ENCODE peak calls at places on chromosomes 13 and 19, in eight cellular contexts. X, W, I, S, Q, D, O and V are unnamed samples.

GRCh38 chr13:60363288-60363687 is 33.7 kb upstream of the TDRD3 start:
- DNase-seq in S (no peak), O (no peak), I (no peak), X (no peak), Q (peak; percentile 44), D (no peak), W (no peak), V (no peak)

GRCh38 chr19:48373567-48373966 is 9.4 kb downstream of the SYNGR4 start:
- DNase-seq in X (no peak), S (no peak), D (no peak), W (no peak), O (no peak), Q (no peak), I (no peak), V (no peak)

GRCh38 chr19:5316138-5316537 is 24.5 kb downstream of the PTPRS start:
- DNase-seq in X (no peak), W (no peak), Q (no peak), I (no peak), O (no peak), D (no peak), S (no peak), V (no peak)

GRCh38 chr13:27975579-27976361 is 6.7 kb upstream of the CDX2 start:
- DNase-seq in O (peak; percentile 56), W (no peak), D (no peak), I (no peak), S (no peak), X (no peak), Q (no peak), V (no peak)

GRCh38 chr19:46861691-46862503 is 1.1 kb downstream of the ARHGAP35 start:
- DNase-seq in Q (peak; percentile 51), X (no peak), S (no peak), I (no peak), D (peak; percentile 63), W (no peak), O (peak; percentile 88), V (no peak)

GRCh38 chr19:55387736-55388497 is 2.2 kb downstream of the RPL28 start:
- DNase-seq in W (no peak), O (no peak), X (no peak), Q (no peak), S (no peak), D (no peak), I (no peak), V (no peak)

GRCh38 chr13:110807546-110807945 is 94.0 kb downstream of the ING1 start:
- DNase-seq in I (no peak), X (no peak), S (no peak), W (no peak), D (no peak), Q (no peak), O (no peak), V (no peak)

GRCh38 chr19:38538793-38539528 is 78.8 kb downstream of the MAP4K1 start:
- DNase-seq in O (no peak), W (no peak), D (no peak), Q (no peak), S (no peak), I (no peak), X (no peak), V (no peak)

GRCh38 chr19:39540333-39540673 is 342 bp upstream of the EID2 start:
- DNase-seq in D (no peak), X (no peak), O (no peak), S (no peak), Q (no peak), I (no peak), W (no peak), V (no peak)

GRCh38 chr19:46404039-46404883 is 9.1 kb downstream of the CCDC8 start:
- DNase-seq in Q (peak; percentile 82), X (no peak), S (peak; percentile 80), I (peak; percentile 61), D (peak; percentile 76), W (no peak), O (no peak), V (no peak)

GRCh38 chr19:49361438-49362047 is 673 bp downstream of the TEAD2 start:
- DNase-seq in W (peak; percentile 21), X (peak; percentile 66), Q (peak; percentile 88), I (peak; percentile 86), O (peak; percentile 95), S (peak; percentile 71), D (peak; percentile 91), V (no peak)

GRCh38 chr13:97116754-97117153 is 105.4 kb upstream of the MBNL2 start:
- DNase-seq in O (no peak), Q (peak; percentile 69), S (no peak), X (no peak), I (no peak), D (peak; percentile 33), W (no peak), V (no peak)